ENCODE peak calls at places on chromosomes 2 and 18, in eight cellular contexts. Z is GM06990, T is GM13976, J is SK-N-SH, R is fibroblast of the aortic adventitia, P is spleen, O is nephron progenitor cell, V is cardiac fibroblast. S is an unnamed sample.
A peak's percentile ranks its signal among the peaks of the same experiment; 100 is the strongest.

GRCh38 chr2:237134321-237134720 is 48.6 kb downstream of the COPS8 start:
- DNase-seq in V (no peak), Z (no peak), R (no peak), O (no peak), J (no peak), P (no peak), T (no peak), S (no peak)

GRCh38 chr18:54140641-54141040 is 83.8 kb downstream of the MBD2 start:
- DNase-seq in O (no peak), V (peak; percentile 78), P (no peak), T (no peak), Z (no peak), J (no peak), R (peak; percentile 69), S (peak; percentile 76)

GRCh38 chr2:157470321-157470720 is 26.4 kb upstream of the CYTIP start:
- DNase-seq in J (no peak), O (no peak), P (no peak), V (no peak), T (peak; percentile 37), Z (peak; percentile 52), R (no peak), S (no peak)

GRCh38 chr2:222655406-222655747 is 515 bp downstream of the FARSB start:
- DNase-seq in T (peak; percentile 19), O (no peak), V (peak; percentile 39), P (no peak), J (no peak), R (peak; percentile 25), Z (no peak), S (peak; percentile 9)

GRCh38 chr2:19355931-19356544 is 2.4 kb downstream of the OSR1 start:
- DNase-seq in P (no peak), Z (no peak), J (peak; percentile 61), V (no peak), O (peak; percentile 36), R (peak; percentile 56), T (peak; percentile 33), S (no peak)

GRCh38 chr2:165376571-165376975 is 92.9 kb upstream of the CSRNP3 start:
- DNase-seq in V (no peak), Z (no peak), P (no peak), O (no peak), T (no peak), J (no peak), R (peak; percentile 4), S (no peak)

GRCh38 chr2:75609937-75610508 is 36.6 kb upstream of the MRPL19 start:
- DNase-seq in O (no peak), T (no peak), J (no peak), R (peak; percentile 41), V (no peak), P (no peak), Z (no peak), S (peak; percentile 34)

GRCh38 chr2:75709297-75709696 is 1.4 kb downstream of the GCFC2 start:
- DNase-seq in T (no peak), V (no peak), P (no peak), Z (no peak), O (no peak), R (peak; percentile 14), J (no peak), S (no peak)

GRCh38 chr18:31241900-31242409 is 76.0 kb upstream of the DSG1 start:
- DNase-seq in Z (no peak), R (no peak), V (no peak), T (no peak), P (no peak), J (peak; percentile 10), O (peak; percentile 68), S (no peak)

GRCh38 chr2:202633470-202633869 is 1.3 kb upstream of the FAM117B start:
- DNase-seq in P (peak; percentile 77), O (no peak), Z (no peak), T (no peak), J (no peak), R (no peak), V (no peak), S (no peak)

GRCh38 chr2:7748717-7749415 is 831.7 kb downstream of the RNF144A start:
- DNase-seq in O (no peak), V (peak; percentile 8), J (no peak), R (no peak), P (no peak), Z (no peak), T (no peak), S (no peak)

GRCh38 chr2:232632904-232633412 is 446 bp upstream of the EFHD1 start:
- DNase-seq in P (peak; percentile 79), J (no peak), T (no peak), Z (peak; percentile 12), V (peak; percentile 55), R (no peak), O (no peak), S (no peak)

GRCh38 chr18:12283256-12283655 is 24.8 kb upstream of the TUBB6 start:
- DNase-seq in V (peak; percentile 62), P (no peak), R (no peak), J (no peak), Z (no peak), T (no peak), O (no peak), S (peak; percentile 40)

GRCh38 chr18:68083131-68083530 is 566.6 kb upstream of the DSEL start:
- DNase-seq in Z (no peak), O (no peak), J (no peak), V (peak; percentile 72), R (peak; percentile 97), P (no peak), T (no peak), S (peak; percentile 4)

GRCh38 chr2:69225933-69226332 is 161.1 kb downstream of the GFPT1 start:
- DNase-seq in T (no peak), J (no peak), P (no peak), Z (no peak), V (peak; percentile 39), O (no peak), R (peak; percentile 39), S (no peak)

GRCh38 chr2:162368494-162368893 is 24.6 kb downstream of the GCA start:
- DNase-seq in P (no peak), O (no peak), R (no peak), V (peak; percentile 6), T (no peak), Z (no peak), J (no peak), S (no peak)

GRCh38 chr18:51559198-51559901 is 361.9 kb upstream of the MEX3C start:
- DNase-seq in R (no peak), Z (no peak), O (no peak), P (no peak), J (no peak), V (no peak), T (no peak), S (no peak)

GRCh38 chr2:79627237-79627636 is 114.4 kb downstream of the CTNNA2 start:
- DNase-seq in O (no peak), J (no peak), T (no peak), V (no peak), P (no peak), R (no peak), Z (no peak), S (no peak)

GRCh38 chr18:74862094-74862493 is 264.4 kb downstream of the ZNF407 start:
- DNase-seq in Z (no peak), O (no peak), V (no peak), P (no peak), J (no peak), T (no peak), R (no peak), S (no peak)

GRCh38 chr18:47050468-47050867 is 15.0 kb upstream of the ELOA2 start:
- DNase-seq in R (peak; percentile 73), O (no peak), V (peak; percentile 75), T (peak; percentile 45), J (peak; percentile 42), Z (peak; percentile 26), P (no peak), S (peak; percentile 47)

GRCh38 chr2:215870986-215871385 is 142.4 kb downstream of the MREG start:
- DNase-seq in Z (no peak), V (no peak), P (no peak), J (peak; percentile 24), T (no peak), O (peak; percentile 12), R (no peak), S (no peak)
- TF ChIP-seq CTCF in Z (peak; percentile 60), V (peak; percentile 45), P (no peak), J (peak; percentile 39), T (no peak), O (peak; percentile 25), R (peak; percentile 54), S (peak; percentile 67)

GRCh38 chr2:231393149-231394131 is 2.1 kb upstream of the B3GNT7 start:
- DNase-seq in R (no peak), V (no peak), O (no peak), P (no peak), Z (peak; percentile 81), J (peak; percentile 47), T (peak; percentile 82), S (no peak)
- TF ChIP-seq CTCF in R (peak; percentile 13), V (peak; percentile 19), O (no peak), P (no peak), Z (peak; percentile 45), J (no peak), T (peak; percentile 20), S (peak; percentile 50)

DNA sequence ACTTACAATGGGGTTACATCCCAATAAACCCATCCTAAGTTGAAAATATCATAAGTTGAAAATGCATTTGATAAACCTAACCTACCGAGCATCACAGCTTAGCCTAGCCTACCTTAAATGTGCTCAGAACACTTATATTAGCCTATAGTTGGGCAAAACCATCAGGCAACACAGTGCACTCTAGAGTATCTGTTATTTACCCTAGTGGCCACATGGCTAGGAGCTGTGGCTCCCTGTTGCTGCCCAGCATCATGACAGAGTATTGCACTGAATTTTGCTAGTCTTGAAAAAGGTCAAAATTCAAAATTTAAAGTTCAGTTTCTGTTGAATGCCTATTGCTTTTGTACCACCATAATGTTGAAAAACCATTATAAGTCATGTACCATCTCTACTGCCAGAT is 482.7 kb upstream of the ZEB2 start:
- DNase-seq in J (no peak), O (no peak), Z (no peak), R (no peak), V (no peak), P (no peak), T (no peak), S (no peak)
- TF ChIP-seq CTCF in J (no peak), O (no peak), Z (no peak), R (no peak), V (no peak), P (no peak), T (no peak), S (no peak)

DNA sequence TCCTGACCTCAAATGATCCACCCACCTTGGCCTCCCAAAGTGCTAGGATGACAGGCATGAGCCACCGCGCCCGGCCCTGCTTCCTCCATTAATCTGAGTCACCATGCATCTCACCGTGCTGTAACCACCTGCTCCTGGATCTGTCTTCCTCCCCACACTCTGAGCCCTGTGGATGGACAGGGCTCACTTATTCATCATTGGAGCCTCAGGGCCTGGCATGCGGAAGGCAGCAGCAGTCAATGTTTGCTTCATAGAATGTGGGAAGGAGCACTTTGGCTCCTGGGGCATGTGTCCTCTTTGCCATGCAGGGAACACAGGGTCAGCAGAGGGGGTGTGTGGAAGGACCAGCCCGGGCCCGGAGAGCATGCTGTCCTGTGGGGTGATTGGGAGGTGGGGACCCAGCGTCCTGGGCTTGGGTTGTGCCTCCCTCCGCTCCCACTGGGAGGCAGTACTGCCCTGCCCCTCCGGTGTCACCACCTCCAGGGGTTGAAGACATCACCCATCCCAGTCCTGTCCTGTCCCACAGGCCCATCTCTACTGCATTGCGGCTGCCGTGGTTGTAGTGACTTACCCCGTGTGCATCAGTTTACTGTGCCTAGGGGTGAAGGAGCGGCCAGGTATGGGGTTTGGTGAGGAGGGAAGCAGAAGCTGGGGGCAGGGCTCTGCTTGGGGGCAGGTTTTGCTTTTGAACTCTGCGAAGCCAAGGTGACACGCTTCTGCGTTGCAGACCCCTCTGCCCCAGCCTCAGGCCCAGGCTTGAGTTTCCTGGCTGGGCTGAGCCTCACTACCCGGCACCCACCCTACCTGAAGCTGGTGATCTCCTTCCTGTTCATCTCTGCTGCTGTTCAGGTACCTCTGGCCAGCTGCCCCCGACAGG is 11.5 kb downstream of the MFSD2B start:
- DNase-seq in Z (no peak), J (peak; percentile 77), T (no peak), V (no peak), R (no peak), P (peak; percentile 74), O (no peak), S (no peak)
- TF ChIP-seq CTCF in Z (peak; percentile 41), J (peak; percentile 34), T (peak; percentile 18), V (peak; percentile 33), R (peak; percentile 17), P (no peak), O (peak; percentile 12), S (peak; percentile 60)